ENCODE peak calls at places on chromosomes 16 and 17, in six cellular contexts. E is Calu3, W is pulmonary artery endothelial cell, B is HS-5, I is NCI-H2029, C is SK-MEL-5. H is an unnamed sample.

GRCh38 chr17:9057310-9057709 is 36.0 kb downstream of the NTN1 start:
- DNase-seq in E (no peak), W (no peak), B (no peak), I (no peak), C (no peak), H (no peak)

GRCh38 chr17:18946536-18946935 is 5.4 kb upstream of the SLC5A10 start:
- DNase-seq in E (no peak), W (no peak), B (no peak), I (no peak), C (no peak), H (peak)

GRCh38 chr16:65967376-65967775 is 399.1 kb upstream of the CDH5 start:
- DNase-seq in E (no peak), W (no peak), B (peak), I (no peak), C (no peak), H (no peak)

GRCh38 chr17:62963296-62963695 is 2.7 kb upstream of the TANC2 start:
- DNase-seq in E (no peak), W (no peak), B (peak), I (no peak), C (no peak), H (peak)

GRCh38 chr17:74671031-74671771 is 41.5 kb downstream of the CD300LF start:
- DNase-seq in E (peak), W (peak), B (no peak), I (no peak), C (peak), H (peak)

GRCh38 chr17:49497147-49498036 is 2.3 kb downstream of the NGFR start:
- DNase-seq in E (peak), W (no peak), B (no peak), I (peak), C (no peak), H (no peak)

GRCh38 chr16:67399218-67399733 is 6.0 kb upstream of the TPPP3 start:
- DNase-seq in E (peak), W (no peak), B (no peak), I (no peak), C (peak), H (peak)

GRCh38 chr17:73020110-73020509 is 72.4 kb downstream of the SLC39A11 start:
- DNase-seq in E (no peak), W (no peak), B (no peak), I (no peak), C (no peak), H (no peak)

GRCh38 chr16:89138843-89139520 is 32.6 kb upstream of the CDH15 start:
- DNase-seq in E (no peak), W (no peak), B (no peak), I (no peak), C (no peak), H (no peak)

GRCh38 chr17:33152793-33153192 is 140.3 kb downstream of the ASIC2 start:
- DNase-seq in E (no peak), W (no peak), B (no peak), I (no peak), C (no peak), H (no peak)

GRCh38 chr16:11390573-11391495 is 45.6 kb downstream of the RMI2 start:
- DNase-seq in E (no peak), W (no peak), B (no peak), I (no peak), C (no peak), H (no peak)

GRCh38 chr17:28466521-28467048 is 6.9 kb upstream of the SLC13A2 start:
- DNase-seq in E (no peak), W (no peak), B (no peak), I (no peak), C (no peak), H (no peak)

GRCh38 chr16:11636172-11636721 is 32.0 kb upstream of the SNN start:
- DNase-seq in E (peak), W (no peak), B (no peak), I (peak), C (no peak), H (peak)

GRCh38 chr16:75471723-75472634 is 7.5 kb upstream of the TMEM170A start:
- DNase-seq in E (peak), W (no peak), B (no peak), I (peak), C (peak), H (peak)

GRCh38 chr17:75832652-75833400 is 11.4 kb downstream of the UNC13D start:
- DNase-seq in E (no peak), W (no peak), B (no peak), I (no peak), C (no peak), H (no peak)

GRCh38 chr16:11913425-11914079 is 2.2 kb downstream of the GSPT1 start:
- DNase-seq in E (peak), W (no peak), B (no peak), I (no peak), C (peak), H (peak)

GRCh38 chr16:16120044-16120381 is 103.3 kb downstream of the ABCC6 start:
- DNase-seq in E (no peak), W (peak), B (no peak), I (no peak), C (no peak), H (no peak)

GRCh38 chr16:25107466-25107792 is 4.1 kb upstream of the LCMT1 start:
- DNase-seq in E (no peak), W (no peak), B (no peak), I (no peak), C (no peak), H (no peak)

GRCh38 chr16:3514621-3515020 is 13.8 kb downstream of the CLUAP1 start:
- DNase-seq in E (no peak), W (no peak), B (peak), I (no peak), C (no peak), H (peak)

GRCh38 chr17:68603027-68603426 is 1.9 kb upstream of the FAM20A start:
- DNase-seq in E (no peak), W (no peak), B (no peak), I (no peak), C (peak), H (no peak)

GRCh38 chr16:16996830-16997229 is 473.9 kb downstream of the XYLT1 start:
- DNase-seq in E (no peak), W (no peak), B (no peak), I (no peak), C (no peak), H (no peak)

GRCh38 chr16:31504159-31504558 is 4.0 kb downstream of the RUSF1 start:
- DNase-seq in E (no peak), W (peak), B (no peak), I (no peak), C (no peak), H (no peak)